ENCODE peak calls at places on chromosome 6, in seven cellular contexts. B, Q, S, Z, O, E and T are unnamed samples.

GRCh38 chr6:41443616-41444525 is 102.3 kb upstream of the FOXP4 start:
- DNase-seq in O (no peak), Q (peak; percentile 16), B (no peak), S (no peak), E (peak; percentile 84), Z (peak; percentile 57), T (no peak)

GRCh38 chr6:127716425-127716930 is 139.5 kb downstream of the C6orf58 start:
- DNase-seq in Q (no peak), Z (no peak), O (no peak), B (no peak), E (no peak), S (no peak), T (no peak)

GRCh38 chr6:34231566-34232336 is 4.9 kb upstream of the HMGA1 start:
- DNase-seq in S (no peak), B (no peak), Z (no peak), Q (no peak), O (no peak), E (no peak), T (no peak)

GRCh38 chr6:147063469-147064031 is 140.7 kb upstream of the STXBP5 start:
- DNase-seq in Q (no peak), B (no peak), Z (no peak), S (no peak), O (peak; percentile 70), E (no peak), T (no peak)

GRCh38 chr6:122995930-122996796 is at the start of gene CLVS2:
- DNase-seq in E (peak; percentile 55), O (no peak), Z (peak; percentile 27), B (no peak), S (no peak), Q (no peak), T (no peak)

GRCh38 chr6:137707590-137708360 is 159.3 kb upstream of the TNFAIP3 start:
- DNase-seq in Z (peak; percentile 77), S (peak; percentile 97), B (peak; percentile 81), O (peak; percentile 99), Q (peak; percentile 78), E (peak; percentile 72), T (no peak)

GRCh38 chr6:93792751-93793150 is 373.4 kb upstream of the EPHA7 start:
- DNase-seq in S (no peak), O (no peak), B (no peak), Z (no peak), E (no peak), Q (no peak), T (no peak)

GRCh38 chr6:108587258-108588059 is 26.7 kb downstream of the FOXO3 start:
- DNase-seq in Q (peak; percentile 42), E (peak; percentile 67), S (no peak), O (peak; percentile 75), B (no peak), Z (no peak), T (no peak)

GRCh38 chr6:121652223-121652622 is 216.8 kb downstream of the GJA1 start:
- DNase-seq in Q (no peak), E (no peak), S (no peak), Z (no peak), B (no peak), O (no peak), T (no peak)

GRCh38 chr6:53455678-53456077 is 89.2 kb downstream of the GCLC start:
- DNase-seq in Z (no peak), Q (no peak), O (no peak), B (no peak), S (no peak), E (no peak), T (no peak)

GRCh38 chr6:31898200-31899011 is 908 bp upstream of the EHMT2 start:
- DNase-seq in E (no peak), O (peak; percentile 63), S (no peak), Z (peak; percentile 58), B (peak; percentile 41), Q (no peak), T (no peak)

GRCh38 chr6:454148-454991 is 62.8 kb downstream of the IRF4 start:
- DNase-seq in Q (no peak), E (no peak), O (no peak), Z (no peak), S (no peak), B (no peak), T (no peak)

GRCh38 chr6:89941031-89941775 is 46.9 kb downstream of the GJA10 start:
- DNase-seq in B (peak; percentile 38), O (peak; percentile 77), E (no peak), S (no peak), Z (peak; percentile 73), Q (no peak), T (no peak)

GRCh38 chr6:24927985-24928735 is 7.6 kb downstream of the RIPOR2 start:
- DNase-seq in Z (no peak), S (no peak), E (no peak), Q (no peak), B (no peak), O (no peak), T (no peak)

GRCh38 chr6:137666202-137666774 is 172.1 kb upstream of the OLIG3 start:
- DNase-seq in B (no peak), Z (no peak), E (no peak), Q (no peak), O (no peak), S (no peak), T (no peak)

GRCh38 chr6:44166591-44167184 is 8.1 kb downstream of the CAPN11 start:
- DNase-seq in E (no peak), O (no peak), Z (no peak), S (no peak), Q (no peak), B (no peak), T (no peak)

GRCh38 chr6:133889557-133890301 is 816 bp downstream of the TCF21 start:
- DNase-seq in S (no peak), O (no peak), Z (peak; percentile 28), E (peak; percentile 33), B (no peak), Q (no peak), T (no peak)

GRCh38 chr6:39320370-39320984 is 2.0 kb downstream of the KCNK16 start:
- DNase-seq in E (no peak), Z (no peak), Q (no peak), S (no peak), O (no peak), B (no peak), T (no peak)

GRCh38 chr6:7426447-7427169 is 37.0 kb downstream of the RIOK1 start:
- DNase-seq in B (no peak), E (no peak), O (peak; percentile 83), Q (no peak), Z (peak; percentile 75), S (no peak), T (no peak)

GRCh38 chr6:105851181-105851580 is 235.0 kb upstream of the PRDM1 start:
- DNase-seq in Q (no peak), S (no peak), Z (no peak), O (no peak), E (no peak), B (no peak), T (no peak)

GRCh38 chr6:11381801-11382513 is 149.5 kb upstream of the NEDD9 start:
- DNase-seq in S (peak; percentile 92), Z (no peak), E (no peak), Q (peak; percentile 23), O (no peak), B (peak; percentile 62), T (no peak)

GRCh38 chr6:35782424-35782823 is 1.6 kb downstream of the CLPSL1 start:
- DNase-seq in E (no peak), B (no peak), S (no peak), Z (no peak), Q (no peak), O (no peak), T (no peak)
- H3K27me3 ChIP-seq in E (peaks cover 4% of the 10 kb centered on the region), B (peaks cover 24% of the 10 kb centered on the region), S (peaks cover under 1% of the 10 kb centered on the region), Z (no peaks in the 10 kb centered on the region), Q (peaks cover 8% of the 10 kb centered on the region), O (peaks cover 7% of the 10 kb centered on the region), T (peaks cover 30% of the 10 kb centered on the region)

DNA sequence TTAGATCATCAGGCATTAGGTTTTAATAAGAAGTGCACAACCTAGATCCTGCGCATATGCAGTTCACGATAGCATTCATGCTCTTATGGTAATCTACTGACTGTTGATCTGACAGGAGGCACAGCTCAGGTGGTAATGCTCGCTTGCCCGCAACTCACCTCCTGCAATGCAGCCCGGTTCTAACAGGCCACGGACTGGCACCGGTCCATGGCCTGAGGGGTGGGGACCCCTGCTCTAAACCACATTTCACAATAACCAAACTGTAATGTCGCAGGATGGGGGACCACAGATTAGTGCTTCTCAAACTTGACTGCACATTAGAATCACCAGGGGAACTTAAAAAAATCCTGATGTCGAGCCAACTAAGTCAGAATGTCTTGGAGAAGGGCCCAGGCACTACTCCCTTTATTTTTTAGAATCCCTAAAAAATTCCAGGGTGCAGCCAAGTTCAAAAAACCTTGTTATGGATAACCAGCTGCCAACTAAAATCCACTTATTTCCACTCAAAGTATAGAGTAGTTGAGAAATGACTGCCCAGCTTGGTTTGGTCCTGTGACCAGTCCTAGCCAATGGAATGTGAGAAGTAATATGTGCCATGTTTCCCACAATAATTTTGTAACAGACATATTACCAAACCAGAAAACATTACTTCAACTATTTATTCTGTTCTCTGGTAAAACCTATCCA is 3.1 kb downstream of the SHPRH start:
- DNase-seq in S (no peak), Z (no peak), B (no peak), Q (peak; percentile 1), E (no peak), O (no peak), T (no peak)
- H3K4me1 ChIP-seq in S (no peaks in the 10 kb centered on the region), Z (peaks cover 10% of the 10 kb centered on the region), B (peaks cover 20% of the 10 kb centered on the region), Q (peaks cover 30% of the 10 kb centered on the region), E (no peaks in the 10 kb centered on the region), O (peaks cover 31% of the 10 kb centered on the region), T (peaks cover 32% of the 10 kb centered on the region)

DNA sequence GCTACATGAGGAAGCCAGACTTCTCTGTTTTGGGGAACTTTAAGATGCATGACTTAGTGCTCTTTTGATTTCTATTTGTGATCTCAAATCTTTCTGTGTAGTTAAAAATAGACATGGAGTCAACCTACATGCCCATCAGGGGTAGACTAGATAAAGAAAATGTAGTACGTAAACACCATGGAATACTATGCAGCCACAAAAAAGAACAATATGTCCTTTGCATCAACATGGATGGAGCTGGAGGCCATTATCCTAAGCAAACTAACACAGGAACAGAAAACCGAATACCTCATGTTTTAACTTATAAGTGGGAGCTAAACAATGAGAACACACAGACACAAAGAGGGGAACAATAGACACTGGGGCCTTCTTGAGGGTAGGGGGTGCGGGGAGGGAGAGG is 102.8 kb downstream of the ZDHHC14 start:
- DNase-seq in O (no peak), B (no peak), Q (no peak), E (no peak), Z (no peak), S (no peak), T (no peak)
- TF ChIP-seq POLR2A in O (no peak), B (no peak), Q (no peak), E (no peak), Z (no peak), S (no peak), T (no peak)

DNA sequence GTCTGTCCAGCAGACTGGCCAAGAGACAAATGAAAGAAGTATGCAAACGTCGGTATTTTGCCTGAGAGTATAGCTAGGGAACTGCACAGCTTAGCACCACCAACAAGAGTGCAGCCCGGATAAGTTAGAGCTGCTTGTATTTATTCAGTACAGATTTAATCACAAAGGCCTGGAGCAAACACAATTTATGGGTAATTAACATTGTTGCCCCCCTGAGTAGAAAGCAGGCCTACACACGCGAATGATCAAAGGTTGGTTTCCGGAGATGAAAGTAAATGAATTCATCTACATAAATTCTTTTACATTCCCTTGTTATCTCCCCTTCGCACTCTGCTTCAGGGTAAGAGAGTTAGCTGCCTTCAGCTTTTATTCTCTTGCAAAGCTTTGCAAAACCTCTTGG is 24.7 kb upstream of the CRISP1 start:
- DNase-seq in Q (no peak), B (no peak), S (no peak), E (no peak), O (no peak), Z (no peak), T (no peak)
- H3K27me3 ChIP-seq in Q (no peaks in the 10 kb centered on the region), B (no peaks in the 10 kb centered on the region), S (no peaks in the 10 kb centered on the region), E (no peaks in the 10 kb centered on the region), O (no peaks in the 10 kb centered on the region), Z (no peaks in the 10 kb centered on the region), T (no peaks in the 10 kb centered on the region)